ENCODE peak calls at places on chromosomes 13 and 19, in eight cellular contexts. One of them, this sample, is unnamed.

GRCh38 chr19:40363128-40363527 is 14.6 kb downstream of the PLD3 start:
- DNase-seq in CD8-positive, alpha-beta T cell: no peak
- DNase-seq in stomach: no peak
- DNase-seq in A549: no peak
- DNase-seq in mucosa of descending colon: no peak
- DNase-seq in PC-9: no peak
- DNase-seq in cardiac fibroblast: no peak
- DNase-seq in uterus: no peak
- DNase-seq in this sample: no peak

GRCh38 chr19:39401549-39402416 is 4.9 kb upstream of the ZFP36 start:
- DNase-seq in CD8-positive, alpha-beta T cell: peak; percentile 83
- DNase-seq in cardiac fibroblast: peak; percentile 88
- DNase-seq in uterus: peak; percentile 59
- DNase-seq in stomach: peak; percentile 79
- DNase-seq in A549: no peak
- DNase-seq in mucosa of descending colon: peak; percentile 86
- DNase-seq in PC-9: peak; percentile 5
- DNase-seq in this sample: no peak

GRCh38 chr19:55691561-55692481 is 16.8 kb downstream of the EPN1 start:
- DNase-seq in CD8-positive, alpha-beta T cell: no peak
- DNase-seq in uterus: no peak
- DNase-seq in mucosa of descending colon: no peak
- DNase-seq in PC-9: no peak
- DNase-seq in cardiac fibroblast: no peak
- DNase-seq in A549: no peak
- DNase-seq in stomach: no peak
- DNase-seq in this sample: no peak

GRCh38 chr13:23509781-23510543 is 60.2 kb upstream of the TNFRSF19 start:
- DNase-seq in mucosa of descending colon: no peak
- DNase-seq in A549: no peak
- DNase-seq in uterus: no peak
- DNase-seq in CD8-positive, alpha-beta T cell: no peak
- DNase-seq in stomach: no peak
- DNase-seq in cardiac fibroblast: peak; percentile 82
- DNase-seq in PC-9: peak; percentile 40
- DNase-seq in this sample: no peak

GRCh38 chr13:35283856-35284255 is 192.6 kb downstream of the MAB21L1 start:
- DNase-seq in CD8-positive, alpha-beta T cell: no peak
- DNase-seq in stomach: no peak
- DNase-seq in mucosa of descending colon: peak; percentile 25
- DNase-seq in PC-9: peak; percentile 43
- DNase-seq in cardiac fibroblast: peak; percentile 67
- DNase-seq in A549: no peak
- DNase-seq in uterus: no peak
- DNase-seq in this sample: no peak

GRCh38 chr19:50435221-50435620 is 2.5 kb downstream of the MYBPC2 start:
- DNase-seq in A549: no peak
- DNase-seq in PC-9: no peak
- DNase-seq in CD8-positive, alpha-beta T cell: no peak
- DNase-seq in uterus: no peak
- DNase-seq in mucosa of descending colon: no peak
- DNase-seq in cardiac fibroblast: no peak
- DNase-seq in stomach: no peak
- DNase-seq in this sample: no peak

GRCh38 chr13:25776722-25777121 is 275.1 kb downstream of the SHISA2 start:
- DNase-seq in uterus: no peak
- DNase-seq in cardiac fibroblast: no peak
- DNase-seq in stomach: no peak
- DNase-seq in mucosa of descending colon: no peak
- DNase-seq in CD8-positive, alpha-beta T cell: no peak
- DNase-seq in A549: no peak
- DNase-seq in PC-9: no peak
- DNase-seq in this sample: no peak

GRCh38 chr13:21100994-21101757 is 39.8 kb upstream of the LATS2 start:
- DNase-seq in PC-9: no peak
- DNase-seq in uterus: no peak
- DNase-seq in cardiac fibroblast: no peak
- DNase-seq in A549: no peak
- DNase-seq in CD8-positive, alpha-beta T cell: no peak
- DNase-seq in mucosa of descending colon: no peak
- DNase-seq in stomach: no peak
- DNase-seq in this sample: no peak

GRCh38 chr19:7618771-7619510 is 10.4 kb downstream of the XAB2 start:
- DNase-seq in PC-9: peak; percentile 93
- DNase-seq in uterus: no peak
- DNase-seq in cardiac fibroblast: no peak
- DNase-seq in stomach: peak; percentile 96
- DNase-seq in A549: no peak
- DNase-seq in mucosa of descending colon: peak; percentile 76
- DNase-seq in CD8-positive, alpha-beta T cell: no peak
- DNase-seq in this sample: no peak

GRCh38 chr19:10290876-10291553 is 1.3 kb downstream of the ICAM5 start:
- DNase-seq in A549: no peak
- DNase-seq in stomach: peak; percentile 48
- DNase-seq in CD8-positive, alpha-beta T cell: peak; percentile 65
- DNase-seq in cardiac fibroblast: peak; percentile 44
- DNase-seq in mucosa of descending colon: peak; percentile 66
- DNase-seq in uterus: peak; percentile 36
- DNase-seq in PC-9: no peak
- DNase-seq in this sample: no peak

GRCh38 chr19:3350014-3350663 is 16.2 kb upstream of the NFIC start:
- DNase-seq in stomach: peak; percentile 76
- DNase-seq in mucosa of descending colon: peak; percentile 84
- DNase-seq in A549: no peak
- DNase-seq in uterus: no peak
- DNase-seq in CD8-positive, alpha-beta T cell: no peak
- DNase-seq in cardiac fibroblast: peak; percentile 69
- DNase-seq in PC-9: no peak
- DNase-seq in this sample: no peak

GRCh38 chr19:38125238-38125637 is 98.8 kb downstream of the DPF1 start:
- DNase-seq in cardiac fibroblast: no peak
- DNase-seq in CD8-positive, alpha-beta T cell: no peak
- DNase-seq in mucosa of descending colon: no peak
- DNase-seq in PC-9: no peak
- DNase-seq in uterus: no peak
- DNase-seq in stomach: no peak
- DNase-seq in A549: no peak
- DNase-seq in this sample: no peak

GRCh38 chr19:3336680-3337523 is 29.5 kb upstream of the NFIC start:
- DNase-seq in mucosa of descending colon: peak; percentile 84
- DNase-seq in PC-9: peak; percentile 62
- DNase-seq in stomach: peak; percentile 97
- DNase-seq in cardiac fibroblast: peak; percentile 65
- DNase-seq in uterus: peak; percentile 95
- DNase-seq in A549: no peak
- DNase-seq in CD8-positive, alpha-beta T cell: no peak
- DNase-seq in this sample: peak; percentile 50

DNA sequence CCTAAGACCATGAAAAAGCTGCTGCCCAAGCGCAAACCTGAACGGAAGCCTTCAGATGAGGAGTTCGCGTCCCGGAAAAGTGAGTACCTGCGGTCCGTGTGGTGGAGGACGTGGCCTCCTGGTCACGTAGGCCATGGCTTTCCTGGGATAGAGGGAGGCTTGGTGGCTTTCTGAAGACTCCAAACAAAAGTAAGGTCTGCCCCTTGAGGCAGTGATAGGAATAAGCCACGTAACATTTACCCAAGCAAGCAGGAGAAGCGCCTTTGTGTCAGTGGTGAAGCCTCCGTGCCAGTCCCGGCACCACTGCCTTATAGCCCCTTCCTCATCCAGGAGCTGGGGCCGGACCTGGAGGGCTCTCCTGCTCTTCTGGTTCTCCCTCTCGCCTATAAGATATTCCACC is 34.3 kb upstream of the TEX29 start:
- DNase-seq in mucosa of descending colon: no peak
- DNase-seq in stomach: no peak
- DNase-seq in uterus: no peak
- DNase-seq in A549: no peak
- DNase-seq in PC-9: no peak
- DNase-seq in CD8-positive, alpha-beta T cell: no peak
- DNase-seq in cardiac fibroblast: no peak
- DNase-seq in this sample: no peak
- TF ChIP-seq CTCF in mucosa of descending colon: no peak
- TF ChIP-seq CTCF in stomach: no peak
- TF ChIP-seq CTCF in uterus: no peak
- TF ChIP-seq CTCF in A549: no peak
- TF ChIP-seq CTCF in PC-9: no peak
- TF ChIP-seq CTCF in CD8-positive, alpha-beta T cell: no peak
- TF ChIP-seq CTCF in cardiac fibroblast: no peak
- TF ChIP-seq CTCF in this sample: no peak

DNA sequence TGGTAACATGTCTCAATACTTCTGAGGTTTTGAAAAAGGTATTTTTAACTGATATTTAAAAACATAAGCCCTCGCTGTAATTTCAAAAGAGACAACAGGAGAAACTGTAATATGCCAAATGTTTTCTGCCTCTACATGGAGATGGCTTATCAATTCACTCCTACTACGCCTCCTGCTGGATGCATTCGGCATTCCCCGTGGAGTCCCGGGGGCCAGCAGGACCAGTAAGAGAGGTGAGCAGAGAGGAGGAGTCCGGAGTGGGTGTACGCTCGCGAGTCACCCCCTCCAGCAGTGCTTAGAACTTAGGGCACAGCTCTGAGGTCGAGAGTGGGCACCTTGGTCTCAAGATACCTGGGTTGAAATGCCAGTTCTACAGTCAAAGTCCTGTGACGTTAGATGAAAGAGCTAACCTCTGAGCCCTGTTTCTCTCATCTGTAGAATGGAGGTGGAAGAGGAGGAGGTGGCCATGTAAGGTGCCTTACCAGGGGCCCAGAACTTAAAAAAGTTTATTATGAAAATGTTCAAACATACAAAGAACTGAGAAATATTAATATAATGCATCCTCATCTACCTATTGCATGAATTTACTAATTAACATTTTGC is 110.2 kb downstream of the STK24 start:
- DNase-seq in mucosa of descending colon: peak; percentile 73
- DNase-seq in A549: peak; percentile 58
- DNase-seq in stomach: no peak
- DNase-seq in cardiac fibroblast: peak; percentile 71
- DNase-seq in PC-9: peak; percentile 60
- DNase-seq in uterus: no peak
- DNase-seq in CD8-positive, alpha-beta T cell: no peak
- DNase-seq in this sample: no peak
- TF ChIP-seq CTCF in mucosa of descending colon: peak; percentile 22
- TF ChIP-seq CTCF in A549: peak; percentile 52
- TF ChIP-seq CTCF in stomach: peak; percentile 37
- TF ChIP-seq CTCF in cardiac fibroblast: peak; percentile 82
- TF ChIP-seq CTCF in PC-9: peak; percentile 82
- TF ChIP-seq CTCF in uterus: peak; percentile 48
- TF ChIP-seq CTCF in CD8-positive, alpha-beta T cell: no peak
- TF ChIP-seq CTCF in this sample: no peak

DNA sequence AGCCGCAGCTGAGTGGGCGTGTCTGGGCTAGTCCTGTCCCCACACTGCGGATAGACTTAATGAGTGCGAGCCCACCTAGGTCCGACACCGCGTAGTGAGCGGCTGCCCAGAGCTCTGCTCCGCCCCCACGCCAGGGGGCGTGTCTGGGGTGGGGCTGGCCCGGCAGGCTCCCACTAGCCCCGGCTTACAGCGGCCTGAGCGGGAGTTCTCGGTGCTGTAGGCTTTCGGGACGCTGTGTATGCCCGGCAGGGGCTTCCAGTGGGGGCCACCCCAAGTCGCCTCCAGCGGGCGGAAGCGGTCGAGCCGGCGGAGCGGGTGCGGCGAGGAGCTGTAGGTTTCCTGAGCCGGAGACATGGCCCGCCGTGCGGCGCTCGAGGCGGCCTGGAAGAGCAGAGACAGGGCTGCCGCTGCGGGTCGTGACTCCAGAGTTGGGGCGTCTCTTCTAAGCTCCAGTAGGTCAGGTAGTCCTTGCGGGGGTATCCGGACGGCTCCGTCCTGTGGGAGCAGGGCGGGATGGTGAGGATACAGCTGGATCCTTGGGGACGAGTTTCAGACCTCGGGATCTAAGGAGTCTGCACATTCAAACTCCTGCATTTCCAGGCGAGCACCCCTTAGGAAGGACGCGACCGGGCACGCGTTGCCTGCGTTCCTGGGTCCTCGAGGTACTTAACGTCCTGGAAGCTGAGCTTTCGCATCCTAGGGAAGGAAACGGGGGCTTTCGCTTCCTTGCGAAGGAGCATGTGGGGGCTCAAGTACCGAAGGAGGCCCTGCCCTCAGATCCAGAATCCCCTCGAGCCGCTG is 1.2 kb downstream of the CGB7 start:
- DNase-seq in mucosa of descending colon: peak; percentile 74
- DNase-seq in cardiac fibroblast: peak; percentile 38
- DNase-seq in CD8-positive, alpha-beta T cell: peak; percentile 72
- DNase-seq in uterus: peak; percentile 28
- DNase-seq in PC-9: peak; percentile 54
- DNase-seq in A549: peak; percentile 92
- DNase-seq in stomach: peak; percentile 60
- DNase-seq in this sample: no peak
- TF ChIP-seq CTCF in mucosa of descending colon: no peak
- TF ChIP-seq CTCF in cardiac fibroblast: peak; percentile 19
- TF ChIP-seq CTCF in CD8-positive, alpha-beta T cell: no peak
- TF ChIP-seq CTCF in uterus: no peak
- TF ChIP-seq CTCF in PC-9: peak; percentile 78
- TF ChIP-seq CTCF in A549: peak; percentile 15
- TF ChIP-seq CTCF in stomach: peak; percentile 45
- TF ChIP-seq CTCF in this sample: no peak

DNA sequence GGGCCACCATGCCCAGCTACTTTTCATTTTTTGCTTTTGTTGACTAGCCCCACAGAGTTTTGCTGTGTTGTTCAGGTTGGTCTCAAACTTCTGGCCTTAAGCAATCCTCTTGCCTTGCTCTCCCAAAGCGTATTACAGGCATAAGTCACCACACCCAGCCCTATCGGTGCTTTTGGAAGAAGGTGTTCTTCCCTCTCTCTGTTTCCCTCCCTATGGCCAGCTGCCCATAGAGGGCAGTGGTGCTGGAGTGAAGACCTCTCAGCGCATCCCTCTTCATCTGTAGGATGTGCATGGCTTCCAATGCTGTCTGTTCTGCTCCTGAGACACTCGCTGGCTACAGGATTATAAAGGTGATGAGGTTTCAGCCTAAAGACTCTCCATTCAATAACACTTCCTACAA is 1.3 kb upstream of the CD22 start:
- DNase-seq in uterus: no peak
- DNase-seq in CD8-positive, alpha-beta T cell: no peak
- DNase-seq in cardiac fibroblast: no peak
- DNase-seq in mucosa of descending colon: no peak
- DNase-seq in stomach: no peak
- DNase-seq in A549: peak; percentile 55
- DNase-seq in PC-9: no peak
- DNase-seq in this sample: no peak
- TF ChIP-seq CTCF in uterus: no peak
- TF ChIP-seq CTCF in CD8-positive, alpha-beta T cell: no peak
- TF ChIP-seq CTCF in cardiac fibroblast: no peak
- TF ChIP-seq CTCF in mucosa of descending colon: no peak
- TF ChIP-seq CTCF in stomach: no peak
- TF ChIP-seq CTCF in A549: peak; percentile 30
- TF ChIP-seq CTCF in PC-9: no peak
- TF ChIP-seq CTCF in this sample: no peak

GRCh38 chr19:1315470-1316166 is 29.9 kb downstream of the EFNA2 start:
- DNase-seq in uterus: no peak
- DNase-seq in cardiac fibroblast: peak; percentile 54
- DNase-seq in stomach: peak; percentile 63
- DNase-seq in mucosa of descending colon: peak; percentile 72
- DNase-seq in A549: peak; percentile 58
- DNase-seq in PC-9: no peak
- DNase-seq in CD8-positive, alpha-beta T cell: peak; percentile 58
- DNase-seq in this sample: no peak
- TF ChIP-seq CTCF in uterus: peak; percentile 75
- TF ChIP-seq CTCF in cardiac fibroblast: peak; percentile 26
- TF ChIP-seq CTCF in stomach: peak; percentile 38
- TF ChIP-seq CTCF in mucosa of descending colon: peak; percentile 32
- TF ChIP-seq CTCF in A549: peak; percentile 66
- TF ChIP-seq CTCF in PC-9: peak; percentile 56
- TF ChIP-seq CTCF in CD8-positive, alpha-beta T cell: no peak
- TF ChIP-seq CTCF in this sample: no peak

This sample was measured in omental fat pad.